ENCODE peak calls at places on chromosomes 7 and 10, in six cellular contexts. L, M, P, D, Z and H are unnamed samples.

GRCh38 chr7:136923111-136923510 is 54.7 kb downstream of the CHRM2 start:
- DNase-seq in D (no peak), M (no peak), P (no peak), Z (peak; percentile 77), L (no peak), H (no peak)

GRCh38 chr7:103934508-103934907 is 55.0 kb downstream of the RELN start:
- DNase-seq in D (no peak), Z (no peak), M (no peak), P (no peak), L (no peak), H (no peak)

GRCh38 chr10:112532053-112532658 is 85.1 kb downstream of the VTI1A start:
- DNase-seq in P (no peak), Z (peak; percentile 47), D (no peak), L (no peak), M (no peak), H (no peak)

GRCh38 chr10:100508691-100509150 is 10.9 kb downstream of the SEC31B start:
- DNase-seq in P (no peak), M (no peak), D (no peak), Z (peak; percentile 66), L (no peak), H (peak; percentile 61)

GRCh38 chr7:121187222-121187621 is 141.6 kb upstream of the WNT16 start:
- DNase-seq in P (no peak), Z (no peak), D (no peak), L (no peak), M (no peak), H (no peak)

GRCh38 chr10:88194041-88194887 is 330.8 kb downstream of the PTEN start:
- DNase-seq in Z (peak; percentile 31), P (peak; percentile 24), L (no peak), M (no peak), D (no peak), H (no peak)

GRCh38 chr7:134527979-134528371 is 608 bp downstream of the AKR1B10 start:
- DNase-seq in P (no peak), M (no peak), Z (peak; percentile 86), D (no peak), L (no peak), H (no peak)

GRCh38 chr7:1662101-1662500 is 8.0 kb upstream of the ELFN1 start:
- DNase-seq in Z (no peak), L (no peak), P (no peak), D (no peak), M (no peak), H (no peak)

GRCh38 chr7:41247128-41247865 is 455.6 kb downstream of the INHBA start:
- DNase-seq in D (no peak), M (no peak), P (no peak), L (no peak), Z (peak; percentile 74), H (no peak)

GRCh38 chr7:131238260-131238940 is 89.3 kb upstream of the MKLN1 start:
- DNase-seq in D (no peak), Z (peak; percentile 81), L (no peak), M (no peak), P (no peak), H (no peak)

GRCh38 chr10:29392376-29393021 is 103.6 kb downstream of the LYZL1 start:
- DNase-seq in Z (peak; percentile 31), L (no peak), M (peak; percentile 31), D (peak; percentile 15), P (no peak), H (peak; percentile 20)

GRCh38 chr7:64951250-64951848 is 39.5 kb downstream of the ZNF117 start:
- DNase-seq in Z (peak; percentile 54), D (no peak), M (no peak), P (no peak), L (no peak), H (no peak)

GRCh38 chr7:127396184-127396583 is 3.7 kb upstream of the ZNF800 start:
- DNase-seq in D (no peak), P (no peak), L (no peak), M (no peak), Z (no peak), H (no peak)

GRCh38 chr7:87156709-87157108 is 4.5 kb downstream of the DMTF1 start:
- DNase-seq in M (no peak), P (no peak), D (no peak), L (no peak), Z (peak; percentile 60), H (no peak)
- H3K36me3 ChIP-seq in M (no peaks in the 10 kb centered on the region), P (no peaks in the 10 kb centered on the region), D (no peaks in the 10 kb centered on the region), L (no peaks in the 10 kb centered on the region), Z (peaks cover 1% of the 10 kb centered on the region), H (no peaks in the 10 kb centered on the region)

GRCh38 chr10:98236866-98237265 is 31.1 kb downstream of the LOXL4 start:
- DNase-seq in L (no peak), M (no peak), Z (no peak), D (no peak), P (no peak), H (no peak)
- H3K36me3 ChIP-seq in L (no peaks in the 10 kb centered on the region), M (no peaks in the 10 kb centered on the region), Z (peaks cover 10% of the 10 kb centered on the region), D (peaks cover 4% of the 10 kb centered on the region), P (peaks cover 63% of the 10 kb centered on the region), H (no peaks in the 10 kb centered on the region)

GRCh38 chr7:155766386-155766785 is 45.9 kb downstream of the SHH start:
- DNase-seq in P (no peak), Z (no peak), L (no peak), M (no peak), D (no peak), H (no peak)
- H3K36me3 ChIP-seq in P (peaks cover 48% of the 10 kb centered on the region), Z (peaks cover 45% of the 10 kb centered on the region), L (no peaks in the 10 kb centered on the region), M (peaks cover 19% of the 10 kb centered on the region), D (peaks cover 49% of the 10 kb centered on the region), H (peaks cover 10% of the 10 kb centered on the region)

GRCh38 chr10:11934262-11934661 is 108.3 kb downstream of the UPF2 start:
- DNase-seq in L (no peak), Z (no peak), P (no peak), D (no peak), M (peak; percentile 53), H (no peak)

GRCh38 chr10:11927746-11928145 is 104.6 kb downstream of the PROSER2 start:
- DNase-seq in M (no peak), D (no peak), Z (no peak), P (no peak), L (no peak), H (no peak)

GRCh38 chr10:11930342-11930978 is 107.3 kb downstream of the PROSER2 start:
- DNase-seq in D (no peak), L (no peak), Z (no peak), P (no peak), M (no peak), H (no peak)

GRCh38 chr10:11933837-11934236 is 108.8 kb downstream of the UPF2 start:
- DNase-seq in P (no peak), M (peak; percentile 62), L (no peak), Z (no peak), D (no peak), H (no peak)

GRCh38 chr10:11931038-11931437 is 107.9 kb downstream of the PROSER2 start:
- DNase-seq in D (no peak), Z (no peak), L (no peak), M (no peak), P (no peak), H (no peak)
- H3K36me3 ChIP-seq in D (peaks cover 54% of the 10 kb centered on the region), Z (peaks cover 48% of the 10 kb centered on the region), L (peaks cover 4% of the 10 kb centered on the region), M (peaks cover 7% of the 10 kb centered on the region), P (peaks cover 58% of the 10 kb centered on the region), H (peaks cover 7% of the 10 kb centered on the region)

GRCh38 chr10:22623624-22624263 is 90.6 kb downstream of the PIP4K2A start:
- DNase-seq in M (no peak), D (no peak), L (no peak), Z (peak; percentile 18), P (no peak), H (no peak)
- H3K36me3 ChIP-seq in M (no peaks in the 10 kb centered on the region), D (no peaks in the 10 kb centered on the region), L (no peaks in the 10 kb centered on the region), Z (no peaks in the 10 kb centered on the region), P (no peaks in the 10 kb centered on the region), H (no peaks in the 10 kb centered on the region)

DNA sequence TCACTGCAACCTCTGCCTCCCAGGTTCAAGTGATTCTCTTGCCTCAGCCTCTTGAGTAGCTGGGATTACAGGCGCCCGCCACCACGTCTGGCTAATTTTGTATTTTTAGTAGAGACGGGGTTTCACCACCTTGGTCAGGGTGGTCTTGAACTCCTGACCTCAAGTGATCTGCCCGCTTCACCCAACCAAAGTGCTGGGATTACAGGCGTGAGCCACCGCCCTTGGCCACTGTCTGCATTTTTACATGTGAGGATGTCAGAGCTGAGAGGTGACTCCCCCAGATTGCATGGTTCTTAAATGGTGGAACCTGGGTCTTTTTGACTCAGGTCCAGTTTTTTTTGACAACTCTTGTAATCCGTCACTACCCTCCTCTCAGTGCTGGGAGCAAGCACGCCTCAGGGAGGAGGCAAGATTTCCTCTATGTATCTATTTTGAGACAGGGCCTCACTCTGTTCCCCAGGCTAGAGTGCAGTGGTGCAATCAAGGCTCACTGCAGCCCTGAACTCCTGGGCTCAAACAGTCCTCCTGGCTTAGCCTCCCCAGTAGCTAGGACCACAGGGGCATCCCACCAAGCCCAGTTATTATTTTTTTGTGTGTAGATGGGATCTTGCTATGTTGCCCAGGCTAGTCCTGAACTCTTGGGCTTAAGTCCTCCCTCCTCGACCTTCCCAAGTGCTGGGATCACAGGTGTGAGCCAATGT is 1.2 kb upstream of the SRRT start:
- DNase-seq in D (no peak), Z (no peak), L (no peak), P (no peak), M (no peak), H (no peak)
- H3K36me3 ChIP-seq in D (peaks cover 24% of the 10 kb centered on the region), Z (peaks cover 44% of the 10 kb centered on the region), L (no peaks in the 10 kb centered on the region), P (peaks cover 4% of the 10 kb centered on the region), M (no peaks in the 10 kb centered on the region), H (peaks cover 25% of the 10 kb centered on the region)